ENCODE peak calls at places on chromosomes 6 and 20, in ten cellular contexts. One of them, this sample, is unnamed.

GRCh38 chr6:109686566-109686965 is 4.4 kb downstream of the AK9 start:
- DNase-seq in stimulated activated CD4-positive, alpha-beta T cell treated with anti-CD3 and anti-CD28 coated beads, Interleukin-1b, Interleukin-23, amount 100 ng/mL, for 48 hours: no peak
- DNase-seq in transverse colon: no peak
- DNase-seq in AG09309: no peak
- DNase-seq in DMS153: no peak
- DNase-seq in small intestine: no peak
- DNase-seq in NCI-H446 treated with DMSO at 0.1 percent for 48 hours: no peak
- DNase-seq in choroid plexus epithelial cell: peak
- DNase-seq in Jurkat, Clone E6-1: no peak
- DNase-seq in activated CD4-positive, alpha-beta T cell treated with anti-CD3 and anti-CD28 coated beads, Interleukin-2, amount 50 U/mL, for 1 hour: no peak
- DNase-seq in this sample: no peak

GRCh38 chr6:81749704-81750103 is 2.8 kb downstream of the TENT5A start:
- DNase-seq in stimulated activated CD4-positive, alpha-beta T cell treated with anti-CD3 and anti-CD28 coated beads, Interleukin-1b, Interleukin-23, amount 100 ng/mL, for 48 hours: no peak
- DNase-seq in transverse colon: no peak
- DNase-seq in AG09309: no peak
- DNase-seq in DMS153: no peak
- DNase-seq in small intestine: no peak
- DNase-seq in NCI-H446 treated with DMSO at 0.1 percent for 48 hours: no peak
- DNase-seq in choroid plexus epithelial cell: no peak
- DNase-seq in Jurkat, Clone E6-1: no peak
- DNase-seq in activated CD4-positive, alpha-beta T cell treated with anti-CD3 and anti-CD28 coated beads, Interleukin-2, amount 50 U/mL, for 1 hour: no peak
- DNase-seq in this sample: no peak

GRCh38 chr6:152701081-152701862 is 3.6 kb downstream of the MYCT1 start:
- DNase-seq in stimulated activated CD4-positive, alpha-beta T cell treated with anti-CD3 and anti-CD28 coated beads, Interleukin-1b, Interleukin-23, amount 100 ng/mL, for 48 hours: no peak
- DNase-seq in transverse colon: no peak
- DNase-seq in AG09309: no peak
- DNase-seq in DMS153: no peak
- DNase-seq in small intestine: no peak
- DNase-seq in NCI-H446 treated with DMSO at 0.1 percent for 48 hours: no peak
- DNase-seq in choroid plexus epithelial cell: peak
- DNase-seq in Jurkat, Clone E6-1: no peak
- DNase-seq in activated CD4-positive, alpha-beta T cell treated with anti-CD3 and anti-CD28 coated beads, Interleukin-2, amount 50 U/mL, for 1 hour: no peak
- DNase-seq in this sample: no peak

GRCh38 chr20:34515484-34516037 is 661 bp upstream of the DYNLRB1 start:
- DNase-seq in stimulated activated CD4-positive, alpha-beta T cell treated with anti-CD3 and anti-CD28 coated beads, Interleukin-1b, Interleukin-23, amount 100 ng/mL, for 48 hours: peak
- DNase-seq in transverse colon: peak
- DNase-seq in AG09309: no peak
- DNase-seq in DMS153: peak
- DNase-seq in small intestine: peak
- DNase-seq in NCI-H446 treated with DMSO at 0.1 percent for 48 hours: no peak
- DNase-seq in choroid plexus epithelial cell: peak
- DNase-seq in Jurkat, Clone E6-1: peak
- DNase-seq in activated CD4-positive, alpha-beta T cell treated with anti-CD3 and anti-CD28 coated beads, Interleukin-2, amount 50 U/mL, for 1 hour: peak
- DNase-seq in this sample: no peak

GRCh38 chr6:11132191-11132590 is 20.7 kb upstream of the ERVFRD-1 start:
- DNase-seq in stimulated activated CD4-positive, alpha-beta T cell treated with anti-CD3 and anti-CD28 coated beads, Interleukin-1b, Interleukin-23, amount 100 ng/mL, for 48 hours: no peak
- DNase-seq in transverse colon: no peak
- DNase-seq in AG09309: no peak
- DNase-seq in DMS153: no peak
- DNase-seq in small intestine: no peak
- DNase-seq in NCI-H446 treated with DMSO at 0.1 percent for 48 hours: no peak
- DNase-seq in choroid plexus epithelial cell: no peak
- DNase-seq in Jurkat, Clone E6-1: no peak
- DNase-seq in activated CD4-positive, alpha-beta T cell treated with anti-CD3 and anti-CD28 coated beads, Interleukin-2, amount 50 U/mL, for 1 hour: no peak
- DNase-seq in this sample: no peak

GRCh38 chr6:53070808-53071207 is 5.6 kb downstream of the FBXO9 start:
- DNase-seq in stimulated activated CD4-positive, alpha-beta T cell treated with anti-CD3 and anti-CD28 coated beads, Interleukin-1b, Interleukin-23, amount 100 ng/mL, for 48 hours: peak
- DNase-seq in transverse colon: no peak
- DNase-seq in AG09309: no peak
- DNase-seq in DMS153: no peak
- DNase-seq in small intestine: no peak
- DNase-seq in NCI-H446 treated with DMSO at 0.1 percent for 48 hours: no peak
- DNase-seq in choroid plexus epithelial cell: peak
- DNase-seq in Jurkat, Clone E6-1: no peak
- DNase-seq in activated CD4-positive, alpha-beta T cell treated with anti-CD3 and anti-CD28 coated beads, Interleukin-2, amount 50 U/mL, for 1 hour: no peak
- DNase-seq in this sample: no peak

GRCh38 chr6:135358907-135359459 is 138.6 kb downstream of the AHI1 start:
- DNase-seq in stimulated activated CD4-positive, alpha-beta T cell treated with anti-CD3 and anti-CD28 coated beads, Interleukin-1b, Interleukin-23, amount 100 ng/mL, for 48 hours: no peak
- DNase-seq in transverse colon: no peak
- DNase-seq in AG09309: no peak
- DNase-seq in DMS153: no peak
- DNase-seq in small intestine: no peak
- DNase-seq in NCI-H446 treated with DMSO at 0.1 percent for 48 hours: no peak
- DNase-seq in choroid plexus epithelial cell: peak
- DNase-seq in Jurkat, Clone E6-1: no peak
- DNase-seq in activated CD4-positive, alpha-beta T cell treated with anti-CD3 and anti-CD28 coated beads, Interleukin-2, amount 50 U/mL, for 1 hour: no peak
- DNase-seq in this sample: no peak

GRCh38 chr20:54633374-54633773 is 158.0 kb downstream of the DOK5 start:
- DNase-seq in stimulated activated CD4-positive, alpha-beta T cell treated with anti-CD3 and anti-CD28 coated beads, Interleukin-1b, Interleukin-23, amount 100 ng/mL, for 48 hours: no peak
- DNase-seq in transverse colon: no peak
- DNase-seq in AG09309: no peak
- DNase-seq in DMS153: no peak
- DNase-seq in small intestine: no peak
- DNase-seq in NCI-H446 treated with DMSO at 0.1 percent for 48 hours: no peak
- DNase-seq in choroid plexus epithelial cell: no peak
- DNase-seq in Jurkat, Clone E6-1: no peak
- DNase-seq in activated CD4-positive, alpha-beta T cell treated with anti-CD3 and anti-CD28 coated beads, Interleukin-2, amount 50 U/mL, for 1 hour: no peak
- DNase-seq in this sample: no peak

GRCh38 chr6:53664623-53665022 is 933 bp downstream of the KLHL31 start:
- DNase-seq in stimulated activated CD4-positive, alpha-beta T cell treated with anti-CD3 and anti-CD28 coated beads, Interleukin-1b, Interleukin-23, amount 100 ng/mL, for 48 hours: no peak
- DNase-seq in transverse colon: no peak
- DNase-seq in AG09309: no peak
- DNase-seq in DMS153: no peak
- DNase-seq in small intestine: no peak
- DNase-seq in NCI-H446 treated with DMSO at 0.1 percent for 48 hours: no peak
- DNase-seq in choroid plexus epithelial cell: no peak
- DNase-seq in Jurkat, Clone E6-1: no peak
- DNase-seq in activated CD4-positive, alpha-beta T cell treated with anti-CD3 and anti-CD28 coated beads, Interleukin-2, amount 50 U/mL, for 1 hour: no peak
- DNase-seq in this sample: no peak

GRCh38 chr20:2806351-2806701 is 5.9 kb upstream of the CPXM1 start:
- DNase-seq in stimulated activated CD4-positive, alpha-beta T cell treated with anti-CD3 and anti-CD28 coated beads, Interleukin-1b, Interleukin-23, amount 100 ng/mL, for 48 hours: no peak
- DNase-seq in transverse colon: peak
- DNase-seq in AG09309: no peak
- DNase-seq in DMS153: no peak
- DNase-seq in small intestine: peak
- DNase-seq in NCI-H446 treated with DMSO at 0.1 percent for 48 hours: no peak
- DNase-seq in choroid plexus epithelial cell: no peak
- DNase-seq in Jurkat, Clone E6-1: no peak
- DNase-seq in activated CD4-positive, alpha-beta T cell treated with anti-CD3 and anti-CD28 coated beads, Interleukin-2, amount 50 U/mL, for 1 hour: no peak
- DNase-seq in this sample: no peak

GRCh38 chr6:134352786-134353480 is 35.0 kb upstream of the SGK1 start:
- DNase-seq in stimulated activated CD4-positive, alpha-beta T cell treated with anti-CD3 and anti-CD28 coated beads, Interleukin-1b, Interleukin-23, amount 100 ng/mL, for 48 hours: peak
- DNase-seq in transverse colon: no peak
- DNase-seq in AG09309: no peak
- DNase-seq in DMS153: no peak
- DNase-seq in small intestine: no peak
- DNase-seq in NCI-H446 treated with DMSO at 0.1 percent for 48 hours: no peak
- DNase-seq in choroid plexus epithelial cell: peak
- DNase-seq in Jurkat, Clone E6-1: no peak
- DNase-seq in activated CD4-positive, alpha-beta T cell treated with anti-CD3 and anti-CD28 coated beads, Interleukin-2, amount 50 U/mL, for 1 hour: no peak
- DNase-seq in this sample: peak

GRCh38 chr6:124524821-124525220 is 437.4 kb upstream of the RNF217 start:
- DNase-seq in stimulated activated CD4-positive, alpha-beta T cell treated with anti-CD3 and anti-CD28 coated beads, Interleukin-1b, Interleukin-23, amount 100 ng/mL, for 48 hours: no peak
- DNase-seq in transverse colon: no peak
- DNase-seq in AG09309: no peak
- DNase-seq in DMS153: no peak
- DNase-seq in small intestine: no peak
- DNase-seq in NCI-H446 treated with DMSO at 0.1 percent for 48 hours: no peak
- DNase-seq in choroid plexus epithelial cell: peak
- DNase-seq in Jurkat, Clone E6-1: no peak
- DNase-seq in activated CD4-positive, alpha-beta T cell treated with anti-CD3 and anti-CD28 coated beads, Interleukin-2, amount 50 U/mL, for 1 hour: no peak
- DNase-seq in this sample: no peak

GRCh38 chr6:33344771-33345697 is 27.5 kb upstream of the ZBTB22 start:
- DNase-seq in stimulated activated CD4-positive, alpha-beta T cell treated with anti-CD3 and anti-CD28 coated beads, Interleukin-1b, Interleukin-23, amount 100 ng/mL, for 48 hours: peak
- DNase-seq in transverse colon: peak
- DNase-seq in AG09309: peak
- DNase-seq in DMS153: peak
- DNase-seq in small intestine: peak
- DNase-seq in NCI-H446 treated with DMSO at 0.1 percent for 48 hours: no peak
- DNase-seq in choroid plexus epithelial cell: peak
- DNase-seq in Jurkat, Clone E6-1: peak
- DNase-seq in activated CD4-positive, alpha-beta T cell treated with anti-CD3 and anti-CD28 coated beads, Interleukin-2, amount 50 U/mL, for 1 hour: peak
- DNase-seq in this sample: peak

GRCh38 chr6:132251711-132252110 is 149.6 kb downstream of the MOXD1 start:
- DNase-seq in stimulated activated CD4-positive, alpha-beta T cell treated with anti-CD3 and anti-CD28 coated beads, Interleukin-1b, Interleukin-23, amount 100 ng/mL, for 48 hours: no peak
- DNase-seq in transverse colon: no peak
- DNase-seq in AG09309: no peak
- DNase-seq in DMS153: no peak
- DNase-seq in small intestine: no peak
- DNase-seq in NCI-H446 treated with DMSO at 0.1 percent for 48 hours: no peak
- DNase-seq in choroid plexus epithelial cell: no peak
- DNase-seq in Jurkat, Clone E6-1: no peak
- DNase-seq in activated CD4-positive, alpha-beta T cell treated with anti-CD3 and anti-CD28 coated beads, Interleukin-2, amount 50 U/mL, for 1 hour: no peak
- DNase-seq in this sample: no peak

GRCh38 chr6:29926081-29926794 is 16.1 kb upstream of the HLA-A start:
- DNase-seq in stimulated activated CD4-positive, alpha-beta T cell treated with anti-CD3 and anti-CD28 coated beads, Interleukin-1b, Interleukin-23, amount 100 ng/mL, for 48 hours: no peak
- DNase-seq in transverse colon: peak
- DNase-seq in AG09309: no peak
- DNase-seq in DMS153: no peak
- DNase-seq in small intestine: peak
- DNase-seq in NCI-H446 treated with DMSO at 0.1 percent for 48 hours: no peak
- DNase-seq in choroid plexus epithelial cell: peak
- DNase-seq in Jurkat, Clone E6-1: no peak
- DNase-seq in activated CD4-positive, alpha-beta T cell treated with anti-CD3 and anti-CD28 coated beads, Interleukin-2, amount 50 U/mL, for 1 hour: peak
- DNase-seq in this sample: no peak

GRCh38 chr6:42417641-42418112 is 34.0 kb downstream of the TRERF1 start:
- DNase-seq in stimulated activated CD4-positive, alpha-beta T cell treated with anti-CD3 and anti-CD28 coated beads, Interleukin-1b, Interleukin-23, amount 100 ng/mL, for 48 hours: peak
- DNase-seq in transverse colon: no peak
- DNase-seq in AG09309: no peak
- DNase-seq in DMS153: no peak
- DNase-seq in small intestine: no peak
- DNase-seq in NCI-H446 treated with DMSO at 0.1 percent for 48 hours: no peak
- DNase-seq in choroid plexus epithelial cell: no peak
- DNase-seq in Jurkat, Clone E6-1: peak
- DNase-seq in activated CD4-positive, alpha-beta T cell treated with anti-CD3 and anti-CD28 coated beads, Interleukin-2, amount 50 U/mL, for 1 hour: peak
- DNase-seq in this sample: no peak

GRCh38 chr20:14992071-14992654 is 654.8 kb upstream of the FLRT3 start:
- DNase-seq in stimulated activated CD4-positive, alpha-beta T cell treated with anti-CD3 and anti-CD28 coated beads, Interleukin-1b, Interleukin-23, amount 100 ng/mL, for 48 hours: no peak
- DNase-seq in transverse colon: no peak
- DNase-seq in AG09309: no peak
- DNase-seq in DMS153: no peak
- DNase-seq in small intestine: no peak
- DNase-seq in NCI-H446 treated with DMSO at 0.1 percent for 48 hours: no peak
- DNase-seq in choroid plexus epithelial cell: peak
- DNase-seq in Jurkat, Clone E6-1: no peak
- DNase-seq in activated CD4-positive, alpha-beta T cell treated with anti-CD3 and anti-CD28 coated beads, Interleukin-2, amount 50 U/mL, for 1 hour: no peak
- DNase-seq in this sample: no peak

GRCh38 chr6:90221403-90221802 is 75.2 kb downstream of the BACH2 start:
- DNase-seq in stimulated activated CD4-positive, alpha-beta T cell treated with anti-CD3 and anti-CD28 coated beads, Interleukin-1b, Interleukin-23, amount 100 ng/mL, for 48 hours: no peak
- DNase-seq in transverse colon: no peak
- DNase-seq in AG09309: no peak
- DNase-seq in DMS153: no peak
- DNase-seq in small intestine: no peak
- DNase-seq in NCI-H446 treated with DMSO at 0.1 percent for 48 hours: no peak
- DNase-seq in choroid plexus epithelial cell: no peak
- DNase-seq in Jurkat, Clone E6-1: no peak
- DNase-seq in activated CD4-positive, alpha-beta T cell treated with anti-CD3 and anti-CD28 coated beads, Interleukin-2, amount 50 U/mL, for 1 hour: no peak
- DNase-seq in this sample: no peak

GRCh38 chr6:3835055-3835731 is 14.0 kb upstream of the FAM50B start:
- DNase-seq in stimulated activated CD4-positive, alpha-beta T cell treated with anti-CD3 and anti-CD28 coated beads, Interleukin-1b, Interleukin-23, amount 100 ng/mL, for 48 hours: no peak
- DNase-seq in transverse colon: peak
- DNase-seq in AG09309: no peak
- DNase-seq in DMS153: no peak
- DNase-seq in small intestine: peak
- DNase-seq in NCI-H446 treated with DMSO at 0.1 percent for 48 hours: no peak
- DNase-seq in choroid plexus epithelial cell: peak
- DNase-seq in Jurkat, Clone E6-1: no peak
- DNase-seq in activated CD4-positive, alpha-beta T cell treated with anti-CD3 and anti-CD28 coated beads, Interleukin-2, amount 50 U/mL, for 1 hour: no peak
- DNase-seq in this sample: no peak

GRCh38 chr20:62805711-62806382 is 1.2 kb downstream of the OGFR start:
- DNase-seq in stimulated activated CD4-positive, alpha-beta T cell treated with anti-CD3 and anti-CD28 coated beads, Interleukin-1b, Interleukin-23, amount 100 ng/mL, for 48 hours: no peak
- DNase-seq in transverse colon: no peak
- DNase-seq in AG09309: no peak
- DNase-seq in DMS153: no peak
- DNase-seq in small intestine: no peak
- DNase-seq in NCI-H446 treated with DMSO at 0.1 percent for 48 hours: no peak
- DNase-seq in choroid plexus epithelial cell: no peak
- DNase-seq in Jurkat, Clone E6-1: no peak
- DNase-seq in activated CD4-positive, alpha-beta T cell treated with anti-CD3 and anti-CD28 coated beads, Interleukin-2, amount 50 U/mL, for 1 hour: no peak
- DNase-seq in this sample: peak

GRCh38 chr20:10848810-10849370 is 175.1 kb upstream of the JAG1 start:
- DNase-seq in stimulated activated CD4-positive, alpha-beta T cell treated with anti-CD3 and anti-CD28 coated beads, Interleukin-1b, Interleukin-23, amount 100 ng/mL, for 48 hours: no peak
- DNase-seq in transverse colon: peak
- DNase-seq in AG09309: peak
- DNase-seq in DMS153: no peak
- DNase-seq in small intestine: peak
- DNase-seq in NCI-H446 treated with DMSO at 0.1 percent for 48 hours: no peak
- DNase-seq in choroid plexus epithelial cell: peak
- DNase-seq in Jurkat, Clone E6-1: no peak
- DNase-seq in activated CD4-positive, alpha-beta T cell treated with anti-CD3 and anti-CD28 coated beads, Interleukin-2, amount 50 U/mL, for 1 hour: no peak
- DNase-seq in this sample: peak

GRCh38 chr20:380763-381580 is 412 bp downstream of the TRIB3 start:
- DNase-seq in stimulated activated CD4-positive, alpha-beta T cell treated with anti-CD3 and anti-CD28 coated beads, Interleukin-1b, Interleukin-23, amount 100 ng/mL, for 48 hours: peak
- DNase-seq in transverse colon: peak
- DNase-seq in AG09309: no peak
- DNase-seq in DMS153: peak
- DNase-seq in small intestine: peak
- DNase-seq in NCI-H446 treated with DMSO at 0.1 percent for 48 hours: no peak
- DNase-seq in choroid plexus epithelial cell: peak
- DNase-seq in Jurkat, Clone E6-1: no peak
- DNase-seq in activated CD4-positive, alpha-beta T cell treated with anti-CD3 and anti-CD28 coated beads, Interleukin-2, amount 50 U/mL, for 1 hour: peak
- DNase-seq in this sample: peak

GRCh38 chr6:31585531-31585930 is 546 bp upstream of the LST1 start:
- DNase-seq in stimulated activated CD4-positive, alpha-beta T cell treated with anti-CD3 and anti-CD28 coated beads, Interleukin-1b, Interleukin-23, amount 100 ng/mL, for 48 hours: peak
- DNase-seq in transverse colon: no peak
- DNase-seq in AG09309: no peak
- DNase-seq in DMS153: no peak
- DNase-seq in small intestine: peak
- DNase-seq in NCI-H446 treated with DMSO at 0.1 percent for 48 hours: no peak
- DNase-seq in choroid plexus epithelial cell: no peak
- DNase-seq in Jurkat, Clone E6-1: peak
- DNase-seq in activated CD4-positive, alpha-beta T cell treated with anti-CD3 and anti-CD28 coated beads, Interleukin-2, amount 50 U/mL, for 1 hour: no peak
- DNase-seq in this sample: no peak